ENCODE peak calls at places on chromosomes 16 and 17, in eight cellular contexts. H, B, F, U, Y, E, X and K are unnamed samples.

GRCh38 chr17:978110-979093 is 1.2 kb downstream of the NXN start:
- DNase-seq in H (no peak), B (peak; percentile 47), F (peak; percentile 34), U (peak; percentile 12), Y (no peak), E (no peak), X (no peak), K (no peak)

GRCh38 chr17:19755821-19756510 is 7.9 kb upstream of the ALDH3A1 start:
- DNase-seq in H (no peak), B (no peak), F (no peak), U (no peak), Y (no peak), E (no peak), X (no peak), K (no peak)

GRCh38 chr17:32515677-32516383 is 29.0 kb downstream of the CDK5R1 start:
- DNase-seq in H (no peak), B (no peak), F (no peak), U (no peak), Y (no peak), E (no peak), X (peak; percentile 25), K (no peak)

GRCh38 chr17:82435103-82435502 is 15.4 kb downstream of the CYBC1 start:
- DNase-seq in H (no peak), B (no peak), F (no peak), U (no peak), Y (no peak), E (no peak), X (peak; percentile 13), K (no peak)

GRCh38 chr16:58885528-58886170 is 151.5 kb upstream of the GOT2 start:
- DNase-seq in H (no peak), B (no peak), F (no peak), U (no peak), Y (no peak), E (no peak), X (peak; percentile 4), K (no peak)

GRCh38 chr16:29745853-29746345 is at the start of gene C16orf54:
- DNase-seq in H (peak; percentile 95), B (peak; percentile 29), F (no peak), U (no peak), Y (no peak), E (no peak), X (no peak), K (no peak)

GRCh38 chr17:11404431-11404830 is 163.4 kb downstream of the SHISA6 start:
- DNase-seq in H (no peak), B (no peak), F (no peak), U (no peak), Y (no peak), E (no peak), X (peak; percentile 2), K (no peak)

GRCh38 chr17:67490471-67490870 is 113.4 kb downstream of the PITPNC1 start:
- DNase-seq in H (no peak), B (no peak), F (peak; percentile 42), U (no peak), Y (no peak), E (no peak), X (no peak), K (no peak)

GRCh38 chr16:86573215-86573614 is 5.1 kb upstream of the FOXL1 start:
- DNase-seq in H (no peak), B (no peak), F (no peak), U (no peak), Y (no peak), E (no peak), X (no peak), K (no peak)

GRCh38 chr16:49980166-49980565 is 44.9 kb upstream of the CNEP1R1 start:
- DNase-seq in H (no peak), B (no peak), F (no peak), U (no peak), Y (no peak), E (no peak), X (no peak), K (no peak)

GRCh38 chr17:47831934-47832327 is 461 bp downstream of the LRRC46 start:
- DNase-seq in H (no peak), B (no peak), F (no peak), U (no peak), Y (no peak), E (no peak), X (no peak), K (no peak)

GRCh38 chr16:24819462-24820040 is 26.2 kb upstream of the SLC5A11 start:
- DNase-seq in H (no peak), B (no peak), F (peak; percentile 16), U (no peak), Y (no peak), E (no peak), X (no peak), K (no peak)

GRCh38 chr16:10122546-10122945 is 59.7 kb downstream of the GRIN2A start:
- DNase-seq in H (no peak), B (no peak), F (no peak), U (no peak), Y (no peak), E (no peak), X (no peak), K (no peak)

GRCh38 chr17:18111330-18111971 is 2.9 kb downstream of the MYO15A start:
- DNase-seq in H (no peak), B (no peak), F (no peak), U (no peak), Y (no peak), E (no peak), X (no peak), K (no peak)

GRCh38 chr17:31387438-31387837 is 4.0 kb upstream of the RAB11FIP4 start:
- DNase-seq in H (no peak), B (no peak), F (no peak), U (no peak), Y (no peak), E (no peak), X (no peak), K (no peak)

GRCh38 chr17:3792481-3792880 is 8.5 kb downstream of the ITGAE start:
- DNase-seq in H (no peak), B (no peak), F (no peak), U (peak; percentile 46), Y (no peak), E (no peak), X (no peak), K (no peak)

GRCh38 chr17:6536053-6536452 is 20.3 kb downstream of the PITPNM3 start:
- DNase-seq in H (no peak), B (no peak), F (no peak), U (no peak), Y (no peak), E (no peak), X (no peak), K (no peak)

GRCh38 chr17:1920948-1921351 is 91.1 kb downstream of the RPA1 start:
- DNase-seq in H (no peak), B (no peak), F (no peak), U (peak; percentile 83), Y (no peak), E (no peak), X (no peak), K (no peak)

GRCh38 chr17:33045236-33045635 is 53.6 kb downstream of the SPACA3 start:
- DNase-seq in H (no peak), B (no peak), F (no peak), U (no peak), Y (no peak), E (no peak), X (no peak), K (no peak)

GRCh38 chr16:19502395-19503131 is 19.3 kb downstream of the GDE1 start:
- DNase-seq in H (peak; percentile 47), B (peak; percentile 45), F (peak; percentile 85), U (no peak), Y (peak; percentile 1), E (no peak), X (peak; percentile 71), K (no peak)